ENCODE peak calls at places on chromosomes 6 and 20, in ten cellular contexts. Q, Y, X, L, T, N, E, U, J and A are unnamed samples.

GRCh38 chr6:4055420-4056041 is 23.4 kb downstream of the FAM217A start:
- DNase-seq in Q (peak), Y (peak), U (no peak), X (no peak), L (peak), N (peak), E (no peak), T (peak), J (no peak), A (peak)

GRCh38 chr20:46767127-46767761 is 57.8 kb downstream of the SLC2A10 start:
- DNase-seq in U (no peak), X (no peak), Q (peak), L (peak), E (no peak), Y (peak), J (peak), N (peak), T (peak), A (peak)

GRCh38 chr20:61092199-61092598 is 159.9 kb upstream of the CDH4 start:
- DNase-seq in T (no peak), Q (no peak), Y (no peak), E (no peak), L (no peak), N (no peak), X (no peak), U (no peak), J (no peak), A (no peak)

GRCh38 chr6:113392551-113393055 is 464.5 kb upstream of the MARCKS start:
- DNase-seq in T (no peak), Q (no peak), J (no peak), E (no peak), X (no peak), L (no peak), N (no peak), Y (no peak), U (no peak), A (no peak)

GRCh38 chr6:37041521-37041920 is 36.1 kb downstream of the FGD2 start:
- DNase-seq in L (no peak), U (no peak), N (no peak), Y (no peak), J (no peak), E (no peak), T (no peak), X (no peak), Q (no peak), A (no peak)

GRCh38 chr20:3168079-3168828 is 5.1 kb downstream of the LZTS3 start:
- DNase-seq in E (no peak), J (peak), X (no peak), L (peak), T (no peak), N (peak), Q (no peak), U (peak), Y (peak), A (no peak)

GRCh38 chr20:37986873-37987601 is 46.2 kb downstream of the TTI1 start:
- DNase-seq in T (no peak), L (peak), X (no peak), U (peak), Y (peak), Q (no peak), N (peak), E (no peak), J (no peak), A (no peak)

GRCh38 chr20:6636209-6637159 is 131.0 kb upstream of the BMP2 start:
- DNase-seq in T (no peak), E (no peak), J (no peak), N (peak), Y (no peak), L (peak), Q (peak), X (peak), U (no peak), A (no peak)

GRCh38 chr6:100269189-100269588 is 195.5 kb downstream of the SIM1 start:
- DNase-seq in Q (peak), N (no peak), Y (no peak), T (no peak), L (no peak), U (no peak), E (no peak), J (no peak), X (no peak), A (no peak)

DNA sequence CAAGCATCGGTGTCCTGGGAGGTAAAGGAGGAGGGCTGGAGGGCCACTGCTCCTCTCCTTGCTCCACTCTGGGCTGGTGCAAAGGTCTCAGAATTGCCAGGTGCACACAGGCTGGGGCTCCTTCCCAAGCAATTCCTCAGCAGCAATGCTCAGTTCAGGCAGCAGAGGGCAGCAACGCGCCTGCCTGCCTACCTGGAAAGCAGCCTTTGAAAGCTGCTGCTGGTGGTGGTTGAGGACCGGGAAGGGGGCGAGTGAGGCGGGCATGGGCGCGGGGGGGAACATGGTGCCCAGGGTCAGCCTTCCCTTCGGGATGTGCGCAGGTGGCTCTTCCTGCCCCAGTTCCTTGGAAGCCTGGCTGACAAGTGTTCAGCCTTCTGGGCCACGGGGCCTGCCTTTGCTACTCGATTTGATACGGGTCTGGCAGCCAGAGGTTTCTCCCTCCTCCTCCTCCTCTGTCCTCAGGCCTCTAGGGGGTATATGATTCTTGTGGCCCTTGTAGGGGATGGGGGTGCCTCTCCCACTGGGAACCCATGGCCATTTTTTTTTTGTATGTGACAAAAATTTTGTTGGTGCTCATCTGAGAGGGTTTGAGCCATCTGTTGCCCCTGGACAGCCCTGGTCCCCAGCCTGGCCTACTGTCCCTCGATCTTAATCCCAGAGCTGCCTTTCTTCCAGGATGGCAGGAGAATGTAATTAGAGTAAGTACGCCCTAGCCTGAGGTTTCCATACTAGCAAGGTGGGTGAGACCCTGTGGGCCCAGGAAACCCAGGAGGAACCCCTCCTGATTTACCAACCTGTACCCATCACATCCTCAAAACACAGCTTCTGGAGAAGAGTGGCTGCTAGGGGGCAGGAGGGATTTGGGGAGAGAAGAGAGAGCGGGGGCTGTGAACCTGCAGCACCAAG is 20.1 kb downstream of the MRPS18A start:
- DNase-seq in Y (peak), J (peak), E (peak), X (peak), N (peak), U (peak), L (peak), T (peak), Q (peak), A (peak)
- TF ChIP-seq POLR2A in Y (no peak), J (peak), E (peak), X (no peak), N (no peak), U (no peak), L (no peak), T (no peak), Q (no peak), A (peak)

GRCh38 chr6:27477318-27478013 is 4.6 kb upstream of the ZNF184 start:
- DNase-seq in Y (no peak), Q (no peak), L (no peak), E (no peak), T (no peak), N (no peak), X (no peak), J (no peak), U (no peak), A (no peak)

GRCh38 chr6:27478706-27479318 is 5.9 kb upstream of the ZNF184 start:
- DNase-seq in Y (peak), J (peak), L (peak), N (peak), E (peak), U (peak), T (peak), X (peak), Q (peak), A (peak)

GRCh38 chr6:27478141-27478705 is 5.3 kb upstream of the ZNF184 start:
- DNase-seq in X (peak), Y (no peak), Q (no peak), N (no peak), L (peak), T (no peak), U (no peak), J (no peak), E (no peak), A (no peak)

GRCh38 chr6:27476090-27476489 is 3.2 kb upstream of the ZNF184 start:
- DNase-seq in J (no peak), T (no peak), Y (no peak), X (no peak), Q (no peak), U (no peak), L (no peak), N (no peak), E (no peak), A (no peak)

DNA sequence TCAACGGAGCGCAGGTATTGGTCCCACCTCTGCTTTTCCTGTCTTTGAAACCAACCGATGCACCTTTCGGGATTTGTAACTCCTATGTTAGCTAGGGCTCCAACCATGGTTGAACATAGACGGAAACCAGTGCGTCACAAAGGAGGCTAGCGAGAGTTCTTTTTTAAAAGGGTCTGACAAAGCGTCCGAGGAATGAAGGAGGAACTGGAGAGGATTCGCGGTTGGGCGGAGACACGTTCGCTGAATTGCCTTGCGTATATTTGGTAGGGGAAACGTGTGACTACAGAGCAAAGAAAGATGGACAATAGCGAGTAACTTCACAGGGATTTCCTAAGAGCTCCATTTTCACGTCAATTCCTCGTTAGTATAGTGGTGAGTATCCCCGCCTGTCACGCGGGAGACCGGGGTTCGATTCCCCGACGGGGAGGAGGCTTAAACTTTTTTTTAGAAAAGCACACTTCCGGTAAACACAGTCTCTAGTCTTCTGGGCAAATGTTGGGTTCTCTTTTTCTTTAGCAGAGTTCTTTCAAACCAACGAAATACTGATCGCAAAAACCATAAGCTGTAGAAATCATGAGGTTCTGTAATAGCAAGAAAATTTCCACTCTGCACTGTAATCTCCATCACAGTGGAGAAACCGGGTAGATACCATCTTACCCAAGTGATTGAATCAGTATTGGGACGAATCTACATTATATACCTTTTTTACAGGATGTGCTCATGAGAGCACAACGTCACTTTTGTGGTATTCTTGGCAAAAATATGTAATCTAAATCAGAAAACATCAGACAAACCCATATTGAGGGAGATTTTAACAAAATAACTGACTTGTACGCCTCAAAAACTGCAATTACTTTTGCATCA is 6.6 kb upstream of the ZNF184 start:
- DNase-seq in L (peak), N (peak), X (peak), U (peak), E (peak), Y (peak), T (peak), J (peak), Q (peak), A (peak)
- TF ChIP-seq POLR2A in L (no peak), N (no peak), X (peak), U (no peak), E (peak), Y (no peak), T (no peak), J (no peak), Q (no peak), A (no peak)

DNA sequence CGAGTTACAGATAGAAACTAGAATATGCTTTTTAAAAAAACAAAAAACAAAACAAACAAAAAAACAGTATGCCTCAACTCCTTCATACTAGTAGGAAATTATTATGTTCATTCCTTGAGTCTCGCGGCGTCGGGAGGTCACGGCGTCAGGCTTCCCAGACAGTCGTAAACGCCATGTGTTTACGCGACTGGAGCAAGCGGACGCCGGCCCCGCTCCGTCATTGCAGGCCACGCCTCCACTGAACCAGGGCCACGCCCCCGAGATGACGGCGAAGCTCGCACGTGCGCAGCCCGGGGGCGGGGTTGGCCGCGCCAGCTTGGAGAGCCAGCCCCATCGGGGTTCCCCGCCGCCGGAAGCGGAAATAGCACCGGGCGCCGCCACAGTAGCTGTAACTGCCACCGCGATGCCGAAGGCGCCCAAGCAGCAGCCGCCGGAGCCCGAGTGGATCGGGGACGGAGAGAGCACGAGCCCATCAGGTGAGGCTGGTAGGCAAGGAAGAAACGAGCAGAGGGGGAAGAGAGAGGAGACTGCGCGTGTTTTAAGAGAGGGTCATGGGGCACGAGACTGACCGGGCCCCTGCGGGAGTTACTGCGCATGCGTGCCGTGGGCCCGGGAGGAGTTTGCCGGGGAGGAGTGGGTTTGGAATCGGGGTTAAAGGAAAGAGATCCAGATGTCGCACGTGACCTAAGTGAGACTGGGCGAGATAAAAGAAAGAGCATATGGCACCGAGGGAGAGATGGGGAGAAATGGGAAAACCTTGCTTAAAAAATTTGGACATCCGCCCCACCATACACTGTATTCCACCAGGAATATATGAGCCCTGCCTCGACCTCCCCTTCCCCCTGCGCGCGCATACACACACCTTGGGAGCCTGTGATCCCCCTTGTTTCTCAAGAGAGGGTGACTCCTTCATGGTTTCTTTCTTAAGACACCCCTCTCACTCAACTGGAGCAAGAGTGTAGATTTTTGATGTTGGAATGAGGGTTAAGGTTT is at the start of gene ABCF1:
- DNase-seq in E (peak), N (peak), J (peak), Q (peak), Y (peak), T (peak), U (peak), L (peak), X (peak), A (peak)
- TF ChIP-seq POLR2A in E (peak), N (peak), J (peak), Q (no peak), Y (no peak), T (peak), U (no peak), L (peak), X (peak), A (peak)

GRCh38 chr6:30618270-30618787 is 689 bp downstream of the MRPS18B start:
- DNase-seq in L (peak), E (no peak), Y (peak), Q (no peak), J (no peak), T (no peak), U (no peak), X (no peak), N (peak), A (no peak)
- TF ChIP-seq POLR2A in L (no peak), E (no peak), Y (no peak), Q (no peak), J (no peak), T (no peak), U (no peak), X (no peak), N (no peak), A (no peak)

GRCh38 chr20:64066984-64067605 is 4.1 kb downstream of the TCEA2 start:
- DNase-seq in T (no peak), Y (no peak), J (no peak), X (no peak), N (no peak), E (no peak), Q (no peak), L (no peak), U (no peak), A (no peak)

GRCh38 chr20:64063389-64064144 is 569 bp downstream of the TCEA2 start:
- DNase-seq in L (no peak), E (peak), Y (no peak), N (no peak), J (no peak), X (no peak), Q (no peak), U (no peak), T (no peak), A (no peak)

GRCh38 chr20:64065973-64066341 is 3.0 kb downstream of the TCEA2 start:
- DNase-seq in U (no peak), N (no peak), T (peak), L (peak), J (peak), E (no peak), Y (no peak), X (no peak), Q (no peak), A (peak)

GRCh38 chr20:64064145-64064698 is 1.2 kb downstream of the TCEA2 start:
- DNase-seq in Q (no peak), N (no peak), X (no peak), Y (peak), U (no peak), L (no peak), T (peak), E (peak), J (no peak), A (peak)

DNA sequence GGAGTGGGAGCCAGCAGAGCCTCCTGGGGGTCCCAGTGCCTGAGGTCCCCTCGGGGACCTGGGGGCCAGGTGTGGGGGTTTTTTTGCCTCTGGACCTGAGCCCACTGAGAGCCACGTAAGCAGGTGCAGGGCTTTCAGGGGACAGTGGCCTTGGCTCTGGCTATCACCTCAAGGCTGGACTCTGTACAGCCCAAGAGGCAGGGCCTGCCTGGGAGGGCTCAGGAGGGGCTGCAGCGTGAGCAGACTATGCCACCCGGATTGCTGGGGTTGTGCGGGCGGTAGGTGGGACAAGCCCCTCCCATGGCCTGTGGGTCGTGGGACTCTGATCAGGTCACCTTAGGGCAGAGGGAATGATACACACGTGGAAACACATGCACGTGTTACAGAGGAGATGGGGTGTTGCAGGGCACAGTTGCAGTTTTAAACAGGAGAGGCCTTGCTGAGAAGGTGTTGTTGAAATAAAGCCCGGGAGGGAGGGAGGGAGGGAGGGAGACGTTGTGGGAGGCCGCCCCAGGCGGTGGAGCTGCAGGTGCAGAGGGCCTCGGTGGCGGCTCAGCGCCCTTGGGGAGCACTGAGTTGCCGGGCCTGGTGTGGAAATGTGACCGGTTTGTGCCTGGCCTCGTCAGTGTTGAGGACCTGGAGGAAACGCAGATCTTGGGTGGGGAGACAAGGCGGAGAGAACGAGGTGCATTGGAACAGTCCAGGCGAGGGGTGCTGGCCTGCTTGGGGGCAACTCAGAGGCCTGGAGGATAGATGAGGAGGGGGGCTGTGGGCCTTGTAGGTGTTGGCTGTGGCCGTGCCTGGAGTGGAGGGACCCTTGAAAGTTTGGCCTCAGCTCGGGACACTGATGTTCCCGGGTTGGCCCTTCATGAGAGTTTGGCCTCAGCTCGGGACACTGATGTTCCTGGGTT is 2.3 kb downstream of the TCEA2 start:
- DNase-seq in J (no peak), L (no peak), E (no peak), X (no peak), Q (no peak), T (no peak), U (no peak), N (no peak), Y (no peak), A (no peak)
- TF ChIP-seq POLR2A in J (no peak), L (no peak), E (no peak), X (no peak), Q (no peak), T (no peak), U (no peak), N (no peak), Y (no peak), A (no peak)

DNA sequence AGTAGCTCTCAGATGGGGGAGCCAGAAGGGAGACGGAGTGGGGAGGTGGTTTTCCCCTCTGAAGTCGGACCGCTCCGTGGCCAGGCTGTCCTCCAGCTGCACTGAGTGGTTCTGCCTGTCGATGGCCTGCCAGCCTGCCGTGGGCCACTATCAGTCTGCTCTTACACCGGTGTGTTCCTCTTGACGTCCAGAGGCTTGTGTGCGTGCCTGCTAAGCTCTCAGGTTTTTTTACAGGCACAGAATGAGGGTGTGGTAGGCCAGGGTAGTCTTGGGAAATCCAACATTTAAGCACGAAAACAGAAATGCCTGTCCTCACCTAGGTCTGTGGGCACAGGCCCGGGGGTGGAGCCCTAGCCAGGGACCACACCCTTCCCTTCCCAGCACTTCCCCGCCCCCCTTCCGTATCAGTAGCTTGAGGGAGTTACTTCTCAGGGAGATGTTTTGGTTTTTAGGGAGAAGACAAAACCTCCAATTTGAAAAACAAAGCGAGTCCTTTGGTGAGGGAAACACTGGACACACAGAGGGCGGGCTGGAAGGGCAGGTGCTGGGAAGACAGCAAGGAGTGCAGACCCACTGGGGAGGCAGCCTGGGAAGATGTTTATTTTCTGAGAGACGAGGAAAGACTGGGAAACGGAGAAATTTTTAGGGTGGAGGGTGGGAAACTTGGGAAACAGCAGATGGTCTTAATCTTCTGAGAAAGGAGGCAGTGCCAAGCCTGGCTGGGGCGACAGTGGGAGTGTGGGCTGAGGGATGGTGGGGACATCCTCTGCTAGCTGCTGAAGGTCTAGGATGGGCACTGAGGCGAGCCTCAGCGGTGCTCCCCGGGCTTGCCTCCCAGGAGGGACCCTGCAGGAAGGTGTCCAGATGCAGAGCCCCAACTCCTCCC is 106.5 kb downstream of the LY86 start:
- DNase-seq in U (peak), J (no peak), L (peak), N (no peak), E (peak), Q (no peak), T (no peak), X (peak), Y (peak), A (no peak)
- TF ChIP-seq POLR2A in U (no peak), J (no peak), L (peak), N (no peak), E (no peak), Q (no peak), T (no peak), X (no peak), Y (no peak), A (no peak)

GRCh38 chr6:168041928-168042327 is 37.1 kb downstream of the FRMD1 start:
- DNase-seq in U (no peak), J (no peak), X (no peak), Y (no peak), L (no peak), E (peak), Q (no peak), N (no peak), T (no peak), A (no peak)
- TF ChIP-seq POLR2A in U (no peak), J (no peak), X (no peak), Y (no peak), L (no peak), E (no peak), Q (no peak), N (no peak), T (no peak), A (no peak)